ENCODE peak calls at places on chromosomes 16 and 17, in ten cellular contexts. H, I, G, N, M, K, Z, J, C and X are unnamed samples. For H3K4me1, the result is how much of the 10 kb centered on the place peaks cover.

GRCh38 chr17:80272366-80272765 is 11.7 kb downstream of the RNF213 start:
- DNase-seq in H (no peak), I (no peak), G (no peak), N (no peak), M (no peak), K (no peak), Z (no peak), J (no peak), C (no peak), X (no peak)

GRCh38 chr16:55765161-55765560 is 67.7 kb downstream of the CES1 start:
- DNase-seq in H (no peak), I (no peak), G (no peak), N (no peak), M (no peak), K (no peak), Z (no peak), J (no peak), C (no peak), X (peak)

GRCh38 chr17:81332949-81333570 is 38.0 kb upstream of the SLC38A10 start:
- DNase-seq in H (no peak), I (no peak), G (no peak), N (no peak), M (no peak), K (no peak), Z (no peak), J (no peak), C (no peak), X (no peak)

GRCh38 chr17:33396818-33397217 is 103.7 kb upstream of the ASIC2 start:
- DNase-seq in H (no peak), I (no peak), G (no peak), N (no peak), M (no peak), K (no peak), Z (no peak), J (no peak), C (no peak), X (no peak)

GRCh38 chr16:87278191-87279093 is 38.8 kb downstream of the C16orf95 start:
- DNase-seq in H (peak), I (peak), G (peak), N (no peak), M (peak), K (no peak), Z (peak), J (peak), C (peak), X (peak)

GRCh38 chr17:73950515-73950914 is 253.0 kb upstream of the RPL38 start:
- DNase-seq in H (no peak), I (no peak), G (no peak), N (no peak), M (peak), K (no peak), Z (no peak), J (no peak), C (no peak), X (no peak)

GRCh38 chr17:39166437-39167335 is 725 bp upstream of the ARL5C start:
- DNase-seq in H (no peak), I (no peak), G (no peak), N (no peak), M (no peak), K (no peak), Z (no peak), J (no peak), C (no peak), X (no peak)

GRCh38 chr16:7526736-7527135 is 194.1 kb downstream of the RBFOX1 start:
- DNase-seq in H (no peak), I (no peak), G (no peak), N (no peak), M (no peak), K (no peak), Z (no peak), J (no peak), C (no peak), X (no peak)

GRCh38 chr16:65095090-65095728 is 26.7 kb downstream of the CDH11 start:
- DNase-seq in H (no peak), I (no peak), G (no peak), N (no peak), M (no peak), K (no peak), Z (no peak), J (no peak), C (no peak), X (no peak)

GRCh38 chr16:54447606-54448440 is 161.2 kb upstream of the IRX3 start:
- DNase-seq in H (no peak), I (no peak), G (no peak), N (no peak), M (no peak), K (no peak), Z (no peak), J (no peak), C (no peak), X (no peak)

GRCh38 chr17:7477392-7478275 is 1.8 kb downstream of the ZBTB4 start:
- DNase-seq in H (peak), I (peak), G (no peak), N (peak), M (peak), K (no peak), Z (peak), J (peak), C (peak), X (no peak)

GRCh38 chr16:1445518-1446197 is 1.3 kb upstream of the CCDC154 start:
- DNase-seq in H (no peak), I (no peak), G (no peak), N (no peak), M (no peak), K (no peak), Z (no peak), J (no peak), C (no peak), X (no peak)

GRCh38 chr16:53892155-53892554 is 188.2 kb downstream of the FTO start:
- DNase-seq in H (peak), I (peak), G (no peak), N (peak), M (peak), K (peak), Z (peak), J (no peak), C (peak), X (peak)

GRCh38 chr17:9116861-9117568 is 95.7 kb downstream of the NTN1 start:
- DNase-seq in H (no peak), I (no peak), G (no peak), N (no peak), M (no peak), K (no peak), Z (no peak), J (no peak), C (no peak), X (no peak)

GRCh38 chr17:29251969-29252866 is 5.6 kb downstream of the CRYBA1 start:
- DNase-seq in H (peak), I (no peak), G (no peak), N (peak), M (no peak), K (peak), Z (no peak), J (no peak), C (no peak), X (no peak)

GRCh38 chr17:79841369-79842135 is 2.3 kb upstream of the CBX4 start:
- DNase-seq in H (peak), I (no peak), G (no peak), N (peak), M (no peak), K (no peak), Z (no peak), J (no peak), C (no peak), X (no peak)

GRCh38 chr16:23110257-23110899 is 38.9 kb downstream of the USP31 start:
- DNase-seq in H (no peak), I (no peak), G (no peak), N (no peak), M (no peak), K (no peak), Z (no peak), J (no peak), C (no peak), X (no peak)
- H3K27ac ChIP-seq in H (no peak), I (no peak), G (no peak), N (no peak), M (no peak), K (no peak), Z (no peak), J (no peak), C (no peak), X (no peak)

GRCh38 chr17:27539794-27540193 is 83.5 kb downstream of the KSR1 start:
- DNase-seq in H (no peak), I (no peak), G (no peak), N (no peak), M (no peak), K (no peak), Z (no peak), J (no peak), C (no peak), X (no peak)
- H3K4me1 ChIP-seq in H (under half), I (under half), G (under half), N (under half), M (under half), K (under half), Z (under half), J (half or more), C (under half), X (under half)

DNA sequence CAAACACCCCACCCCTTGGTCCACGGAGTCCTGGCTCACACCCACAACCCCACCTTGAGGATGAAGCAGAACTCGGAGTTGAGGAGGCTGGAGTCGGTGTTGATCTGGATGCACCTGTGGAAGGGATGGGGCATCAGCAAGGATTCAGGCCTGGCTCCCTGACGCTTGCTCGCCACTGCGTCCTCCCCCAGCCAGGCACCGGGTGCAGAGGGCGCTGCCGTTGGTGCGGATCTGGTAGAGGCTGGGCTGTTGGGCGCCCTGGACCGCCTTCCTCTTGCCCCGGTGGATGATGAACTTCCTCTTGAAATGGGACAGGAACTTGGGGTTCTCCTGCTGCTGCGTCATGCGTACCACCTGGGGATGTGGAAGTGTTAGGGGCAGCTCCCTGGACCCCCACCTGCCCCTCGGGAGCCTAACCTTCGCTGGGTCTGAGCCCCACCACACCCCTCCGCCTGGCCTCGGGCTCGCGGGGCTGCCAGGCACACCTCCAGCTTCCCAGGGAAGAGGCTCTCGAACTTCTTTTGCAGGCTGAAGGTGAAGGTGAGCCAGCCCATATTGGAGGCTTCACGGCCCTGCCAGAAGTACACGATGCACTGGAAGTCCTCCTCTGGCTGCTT is 12.3 kb downstream of the FLII start:
- DNase-seq in H (no peak), I (no peak), G (no peak), N (no peak), M (no peak), K (no peak), Z (no peak), J (no peak), C (no peak), X (no peak)
- H3K4me3 ChIP-seq in H (no peak), I (no peak), G (no peak), N (no peak), M (peak), K (no peak), Z (no peak), J (no peak), C (no peak), X (no peak)

GRCh38 chr16:70737377-70738082 is 51.7 kb upstream of the MTSS2 start:
- DNase-seq in H (no peak), I (peak), G (no peak), N (peak), M (peak), K (peak), Z (peak), J (peak), C (peak), X (peak)
- H3K27ac ChIP-seq in H (no peak), I (peak), G (peak), N (peak), M (peak), K (peak), Z (peak), J (peak), C (peak), X (peak)

GRCh38 chr17:42359133-42359532 is 29.1 kb downstream of the STAT3 start:
- DNase-seq in H (no peak), I (no peak), G (no peak), N (no peak), M (no peak), K (no peak), Z (no peak), J (no peak), C (no peak), X (no peak)
- H3K4me1 ChIP-seq in H (under half), I (under half), G (half or more), N (under half), M (half or more), K (under half), Z (under half), J (half or more), C (under half), X (under half)

GRCh38 chr16:68357521-68357922 is 46.7 kb downstream of the PRMT7 start:
- DNase-seq in H (no peak), I (no peak), G (no peak), N (no peak), M (no peak), K (no peak), Z (no peak), J (no peak), C (no peak), X (no peak)
- H3K4me3 ChIP-seq in H (no peak), I (no peak), G (no peak), N (no peak), M (no peak), K (no peak), Z (no peak), J (no peak), C (no peak), X (no peak)

GRCh38 chr16:60107920-60108319 is 1373.8 kb upstream of the GOT2 start:
- DNase-seq in H (no peak), I (no peak), G (no peak), N (no peak), M (no peak), K (no peak), Z (no peak), J (no peak), C (no peak), X (no peak)
- H3K27ac ChIP-seq in H (no peak), I (no peak), G (no peak), N (no peak), M (no peak), K (no peak), Z (no peak), J (no peak), C (no peak), X (no peak)

GRCh38 chr16:57479422-57480126 is 6.7 kb downstream of the DOK4 start:
- DNase-seq in H (peak), I (peak), G (no peak), N (no peak), M (peak), K (no peak), Z (peak), J (no peak), C (no peak), X (peak)

GRCh38 chr16:57479043-57479421 is 7.3 kb downstream of the DOK4 start:
- DNase-seq in H (no peak), I (no peak), G (no peak), N (no peak), M (no peak), K (no peak), Z (no peak), J (no peak), C (no peak), X (no peak)

GRCh38 chr16:57480127-57480753 is 6.1 kb downstream of the DOK4 start:
- DNase-seq in H (no peak), I (no peak), G (no peak), N (no peak), M (peak), K (no peak), Z (peak), J (peak), C (no peak), X (peak)

GRCh38 chr16:57481421-57481820 is 4.9 kb downstream of the DOK4 start:
- DNase-seq in H (no peak), I (no peak), G (no peak), N (no peak), M (no peak), K (no peak), Z (no peak), J (no peak), C (no peak), X (no peak)

GRCh38 chr16:57480754-57481230 is 5.5 kb downstream of the DOK4 start:
- DNase-seq in H (no peak), I (no peak), G (no peak), N (no peak), M (no peak), K (no peak), Z (no peak), J (no peak), C (no peak), X (no peak)
- H3K4me1 ChIP-seq in H (under half), I (under half), G (half or more), N (under half), M (half or more), K (under half), Z (under half), J (half or more), C (under half), X (under half)